ENCODE peak calls at places on chromosome 16, in six cellular contexts. One of them, this sample, is unnamed.

GRCh38 chr16:21265104-21265825 is 12.8 kb downstream of the CRYM start:
- DNase-seq in LoVo: no peak
- DNase-seq in gastrocnemius medialis: peak
- DNase-seq in substantia nigra: no peak
- DNase-seq in AG04450: no peak
- DNase-seq in GM03348: no peak
- DNase-seq in this sample: no peak

GRCh38 chr16:82999711-83000110 is 372.9 kb downstream of the CDH13 start:
- DNase-seq in LoVo: no peak
- DNase-seq in gastrocnemius medialis: no peak
- DNase-seq in substantia nigra: no peak
- DNase-seq in AG04450: no peak
- DNase-seq in GM03348: no peak
- DNase-seq in this sample: no peak

GRCh38 chr16:88915639-88916327 is 49.3 kb upstream of the PABPN1L start:
- DNase-seq in LoVo: no peak
- DNase-seq in gastrocnemius medialis: no peak
- DNase-seq in substantia nigra: no peak
- DNase-seq in AG04450: no peak
- DNase-seq in GM03348: no peak
- DNase-seq in this sample: no peak

GRCh38 chr16:58638148-58639036 is 8.8 kb upstream of the CNOT1 start:
- DNase-seq in LoVo: peak
- DNase-seq in gastrocnemius medialis: peak
- DNase-seq in substantia nigra: no peak
- DNase-seq in AG04450: peak
- DNase-seq in GM03348: peak
- DNase-seq in this sample: no peak

GRCh38 chr16:30018731-30019158 is 4.3 kb upstream of the C16orf92 start:
- DNase-seq in LoVo: no peak
- DNase-seq in gastrocnemius medialis: no peak
- DNase-seq in substantia nigra: no peak
- DNase-seq in AG04450: no peak
- DNase-seq in GM03348: no peak
- DNase-seq in this sample: no peak

GRCh38 chr16:13322357-13322756 is 421.0 kb downstream of the SHISA9 start:
- DNase-seq in LoVo: no peak
- DNase-seq in gastrocnemius medialis: no peak
- DNase-seq in substantia nigra: no peak
- DNase-seq in AG04450: no peak
- DNase-seq in GM03348: no peak
- DNase-seq in this sample: no peak

GRCh38 chr16:7369181-7369580 is 36.5 kb downstream of the RBFOX1 start:
- DNase-seq in LoVo: no peak
- DNase-seq in gastrocnemius medialis: no peak
- DNase-seq in substantia nigra: no peak
- DNase-seq in AG04450: no peak
- DNase-seq in GM03348: no peak
- DNase-seq in this sample: no peak

GRCh38 chr16:71460246-71460645 is 1.8 kb downstream of the ZNF23 start:
- DNase-seq in LoVo: no peak
- DNase-seq in gastrocnemius medialis: no peak
- DNase-seq in substantia nigra: no peak
- DNase-seq in AG04450: peak
- DNase-seq in GM03348: peak
- DNase-seq in this sample: no peak

GRCh38 chr16:85309656-85310587 is 197.7 kb upstream of the CIBAR2 start:
- DNase-seq in LoVo: no peak
- DNase-seq in gastrocnemius medialis: peak
- DNase-seq in substantia nigra: peak
- DNase-seq in AG04450: no peak
- DNase-seq in GM03348: no peak
- DNase-seq in this sample: peak

GRCh38 chr16:75288181-75288580 is 36.8 kb upstream of the BCAR1 start:
- DNase-seq in LoVo: no peak
- DNase-seq in gastrocnemius medialis: no peak
- DNase-seq in substantia nigra: no peak
- DNase-seq in AG04450: no peak
- DNase-seq in GM03348: no peak
- DNase-seq in this sample: no peak

GRCh38 chr16:15523092-15523541 is 88.7 kb downstream of the BMERB1 start:
- DNase-seq in LoVo: no peak
- DNase-seq in gastrocnemius medialis: peak
- DNase-seq in substantia nigra: peak
- DNase-seq in AG04450: no peak
- DNase-seq in GM03348: no peak
- DNase-seq in this sample: no peak

GRCh38 chr16:17026600-17027242 is 444.0 kb downstream of the XYLT1 start:
- DNase-seq in LoVo: no peak
- DNase-seq in gastrocnemius medialis: no peak
- DNase-seq in substantia nigra: no peak
- DNase-seq in AG04450: no peak
- DNase-seq in GM03348: no peak
- DNase-seq in this sample: no peak

GRCh38 chr16:89002851-89003830 is 26.1 kb upstream of the CBFA2T3 start:
- DNase-seq in LoVo: no peak
- DNase-seq in gastrocnemius medialis: no peak
- DNase-seq in substantia nigra: no peak
- DNase-seq in AG04450: no peak
- DNase-seq in GM03348: no peak
- DNase-seq in this sample: no peak

GRCh38 chr16:88353232-88353631 is 29.5 kb upstream of the ZNF469 start:
- DNase-seq in LoVo: no peak
- DNase-seq in gastrocnemius medialis: no peak
- DNase-seq in substantia nigra: no peak
- DNase-seq in AG04450: no peak
- DNase-seq in GM03348: no peak
- DNase-seq in this sample: no peak

GRCh38 chr16:53967172-53967571 is 263.2 kb downstream of the FTO start:
- DNase-seq in LoVo: no peak
- DNase-seq in gastrocnemius medialis: peak
- DNase-seq in substantia nigra: peak
- DNase-seq in AG04450: no peak
- DNase-seq in GM03348: no peak
- DNase-seq in this sample: no peak

GRCh38 chr16:50844840-50845239 is 103.0 kb downstream of the CYLD start:
- DNase-seq in LoVo: no peak
- DNase-seq in gastrocnemius medialis: no peak
- DNase-seq in substantia nigra: no peak
- DNase-seq in AG04450: no peak
- DNase-seq in GM03348: no peak
- DNase-seq in this sample: no peak